ENCODE peak calls at places on chromosomes 1 and 21, in five cellular contexts. P is T47D, D is immature natural killer cell, W is mucosa of descending colon, Z is foreskin fibroblast. Q is an unnamed sample.

GRCh38 chr1:42777860-42778259 is 6.9 kb upstream of the TMEM269 start:
- DNase-seq in P (peak), D (peak), W (no peak), Z (peak), Q (no peak)

GRCh38 chr1:221397141-221397540 is 344.7 kb downstream of the DUSP10 start:
- DNase-seq in P (no peak), D (no peak), W (no peak), Z (no peak), Q (no peak)

GRCh38 chr1:56715161-56715560 is 70.0 kb downstream of the PRKAA2 start:
- DNase-seq in P (no peak), D (no peak), W (no peak), Z (peak), Q (no peak)

GRCh38 chr1:57093122-57093521 is 127.3 kb upstream of the C8B start:
- DNase-seq in P (no peak), D (no peak), W (no peak), Z (no peak), Q (no peak)

GRCh38 chr1:215018555-215018954 is 64.0 kb upstream of the KCNK2 start:
- DNase-seq in P (no peak), D (no peak), W (no peak), Z (peak), Q (no peak)

GRCh38 chr1:182198006-182198605 is 136.6 kb upstream of the ZNF648 start:
- DNase-seq in P (no peak), D (no peak), W (no peak), Z (peak), Q (no peak)

GRCh38 chr1:248143311-248143710 is 1.6 kb upstream of the OR2M5 start:
- DNase-seq in P (no peak), D (no peak), W (no peak), Z (no peak), Q (no peak)

GRCh38 chr1:227185291-227185690 is 133.0 kb downstream of the CDC42BPA start:
- DNase-seq in P (no peak), D (no peak), W (no peak), Z (no peak), Q (no peak)

GRCh38 chr1:178232949-178233348 is 139.0 kb downstream of the RASAL2 start:
- DNase-seq in P (no peak), D (no peak), W (no peak), Z (peak), Q (no peak)

GRCh38 chr21:33478858-33479678 is 706 bp downstream of the TMEM50B start:
- DNase-seq in P (peak), D (peak), W (peak), Z (peak), Q (peak)

GRCh38 chr1:225691861-225692516 is 39.1 kb upstream of the ENAH start:
- DNase-seq in P (no peak), D (no peak), W (no peak), Z (no peak), Q (no peak)

GRCh38 chr1:203291201-203292096 is 13.9 kb upstream of the BTG2 start:
- DNase-seq in P (no peak), D (no peak), W (peak), Z (peak), Q (no peak)

GRCh38 chr1:8926707-8927694 is 18.7 kb upstream of the CA6 start:
- DNase-seq in P (no peak), D (no peak), W (no peak), Z (no peak), Q (no peak)

GRCh38 chr1:4699724-4700301 is 45.4 kb downstream of the AJAP1 start:
- DNase-seq in P (no peak), D (no peak), W (no peak), Z (no peak), Q (no peak)

GRCh38 chr1:205630241-205630640 is 1.6 kb downstream of the ELK4 start:
- DNase-seq in P (no peak), D (no peak), W (no peak), Z (peak), Q (no peak)

GRCh38 chr1:32724678-32725594 is 22.4 kb upstream of the SYNC start:
- DNase-seq in P (no peak), D (no peak), W (peak), Z (peak), Q (no peak)

GRCh38 chr1:115565789-115566188 is 76.0 kb upstream of the VANGL1 start:
- DNase-seq in P (no peak), D (no peak), W (no peak), Z (no peak), Q (no peak)

GRCh38 chr1:171807547-171807946 is 26.1 kb downstream of the METTL13 start:
- DNase-seq in P (no peak), D (no peak), W (no peak), Z (no peak), Q (no peak)

GRCh38 chr1:79373481-79374132 is 367.1 kb upstream of the ADGRL4 start:
- DNase-seq in P (no peak), D (no peak), W (no peak), Z (peak), Q (no peak)

GRCh38 chr21:20999567-21000169 is 1.5 kb downstream of the NCAM2 start:
- DNase-seq in P (peak), D (no peak), W (no peak), Z (peak), Q (no peak)

GRCh38 chr1:228089520-228090380 is 7.2 kb downstream of the ARF1 start:
- DNase-seq in P (no peak), D (no peak), W (no peak), Z (no peak), Q (peak)

GRCh38 chr1:156707486-156708244 is 2.3 kb upstream of the CRABP2 start:
- DNase-seq in P (no peak), D (no peak), W (no peak), Z (peak), Q (no peak)

GRCh38 chr1:195756109-195756508 is 852.1 kb downstream of the KCNT2 start:
- DNase-seq in P (no peak), D (no peak), W (no peak), Z (no peak), Q (no peak)

GRCh38 chr1:208272713-208273112 is 28.5 kb upstream of the PLXNA2 start:
- DNase-seq in P (no peak), D (no peak), W (no peak), Z (no peak), Q (no peak)

GRCh38 chr1:32399853-32400252 is 5.6 kb upstream of the BSDC1 start:
- DNase-seq in P (no peak), D (no peak), W (no peak), Z (no peak), Q (no peak)

GRCh38 chr1:20426923-20427322 is 59.1 kb downstream of the CAMK2N1 start:
- DNase-seq in P (no peak), D (no peak), W (no peak), Z (peak), Q (no peak)

GRCh38 chr1:1351511-1352427 is 2.6 kb upstream of the DVL1 start:
- DNase-seq in P (no peak), D (no peak), W (no peak), Z (peak), Q (no peak)

GRCh38 chr1:51567653-51568052 is 48.6 kb upstream of the EPS15 start:
- DNase-seq in P (no peak), D (no peak), W (no peak), Z (peak), Q (no peak)

GRCh38 chr1:3846521-3846920 is 10.5 kb downstream of the CEP104 start:
- DNase-seq in P (no peak), D (no peak), W (no peak), Z (no peak), Q (no peak)

GRCh38 chr1:4433075-4433474 is 221.3 kb upstream of the AJAP1 start:
- DNase-seq in P (no peak), D (no peak), W (no peak), Z (no peak), Q (no peak)

GRCh38 chr1:42429623-42430022 is 26.2 kb downstream of the ZMYND12 start:
- DNase-seq in P (no peak), D (no peak), W (no peak), Z (peak), Q (no peak)

GRCh38 chr1:42999308-42999707 is 40.6 kb upstream of the SLC2A1 start:
- DNase-seq in P (no peak), D (no peak), W (no peak), Z (peak), Q (no peak)

GRCh38 chr1:221709854-221710253 is 32.0 kb downstream of the DUSP10 start:
- DNase-seq in P (no peak), D (no peak), W (no peak), Z (no peak), Q (no peak)

GRCh38 chr1:55081188-55081904 is 42.0 kb downstream of the PCSK9 start:
- DNase-seq in P (no peak), D (no peak), W (no peak), Z (peak), Q (no peak)

GRCh38 chr1:160489513-160490261 is 33.4 kb downstream of the SLAMF6 start:
- DNase-seq in P (no peak), D (no peak), W (no peak), Z (no peak), Q (no peak)

GRCh38 chr1:20216574-20216973 is 30.3 kb upstream of the PLA2G2C start:
- DNase-seq in P (no peak), D (peak), W (no peak), Z (peak), Q (no peak)

GRCh38 chr1:29708381-29708780 is 472.1 kb downstream of the PTPRU start:
- DNase-seq in P (no peak), D (no peak), W (no peak), Z (peak), Q (no peak)

GRCh38 chr1:37483785-37484184 is 9.4 kb downstream of the ZC3H12A start:
- DNase-seq in P (no peak), D (no peak), W (no peak), Z (no peak), Q (no peak)

GRCh38 chr1:200029624-200030074 is 2.1 kb downstream of the NR5A2 start:
- DNase-seq in P (peak), D (no peak), W (no peak), Z (no peak), Q (no peak)

Q was measured in spleen.